ENCODE peak calls at places on chromosomes 11 and 22, in eight cellular contexts. One of them, this sample, is unnamed.

GRCh38 chr22:27207907-27208306 is 550.5 kb downstream of the MIAT start:
- DNase-seq in CD4-positive, alpha-beta T cell: no peak
- DNase-seq in stimulated activated naive B cell treated with anti-CD40 and anti-IgM and Interleukin-4, amounts not matched to agents 10 μg/mL and 1 μg/mL and 100 μg/mL, for 72 hours: no peak
- DNase-seq in activated T-cell treated with anti-CD3 and anti-CD28 coated beads, Interleukin-2, amount 50 U/mL, for 24 hours: no peak
- DNase-seq in RPMI8226: no peak
- DNase-seq in ACHN: no peak
- DNase-seq in small intestine: no peak
- DNase-seq in IMR-90: peak
- DNase-seq in this sample: no peak

GRCh38 chr11:132050577-132051180 is 680.3 kb downstream of the NTM start:
- DNase-seq in activated T-cell treated with anti-CD3 and anti-CD28 coated beads, Interleukin-2, amount 50 U/mL, for 24 hours: no peak
- DNase-seq in CD4-positive, alpha-beta T cell: no peak
- DNase-seq in IMR-90: peak
- DNase-seq in small intestine: no peak
- DNase-seq in RPMI8226: no peak
- DNase-seq in ACHN: no peak
- DNase-seq in stimulated activated naive B cell treated with anti-CD40 and anti-IgM and Interleukin-4, amounts not matched to agents 10 μg/mL and 1 μg/mL and 100 μg/mL, for 72 hours: no peak
- DNase-seq in this sample: no peak

GRCh38 chr11:103773537-103773936 is 262.9 kb upstream of the DDI1 start:
- DNase-seq in CD4-positive, alpha-beta T cell: no peak
- DNase-seq in stimulated activated naive B cell treated with anti-CD40 and anti-IgM and Interleukin-4, amounts not matched to agents 10 μg/mL and 1 μg/mL and 100 μg/mL, for 72 hours: no peak
- DNase-seq in activated T-cell treated with anti-CD3 and anti-CD28 coated beads, Interleukin-2, amount 50 U/mL, for 24 hours: no peak
- DNase-seq in RPMI8226: no peak
- DNase-seq in IMR-90: no peak
- DNase-seq in ACHN: no peak
- DNase-seq in small intestine: no peak
- DNase-seq in this sample: no peak

GRCh38 chr11:134639586-134640330 is 227.7 kb upstream of the B3GAT1 start:
- DNase-seq in activated T-cell treated with anti-CD3 and anti-CD28 coated beads, Interleukin-2, amount 50 U/mL, for 24 hours: no peak
- DNase-seq in stimulated activated naive B cell treated with anti-CD40 and anti-IgM and Interleukin-4, amounts not matched to agents 10 μg/mL and 1 μg/mL and 100 μg/mL, for 72 hours: no peak
- DNase-seq in IMR-90: no peak
- DNase-seq in CD4-positive, alpha-beta T cell: no peak
- DNase-seq in RPMI8226: no peak
- DNase-seq in ACHN: no peak
- DNase-seq in small intestine: peak
- DNase-seq in this sample: peak

GRCh38 chr11:85123752-85124231 is 503.4 kb downstream of the DLG2 start:
- DNase-seq in small intestine: no peak
- DNase-seq in stimulated activated naive B cell treated with anti-CD40 and anti-IgM and Interleukin-4, amounts not matched to agents 10 μg/mL and 1 μg/mL and 100 μg/mL, for 72 hours: peak
- DNase-seq in RPMI8226: peak
- DNase-seq in ACHN: no peak
- DNase-seq in CD4-positive, alpha-beta T cell: no peak
- DNase-seq in activated T-cell treated with anti-CD3 and anti-CD28 coated beads, Interleukin-2, amount 50 U/mL, for 24 hours: no peak
- DNase-seq in IMR-90: no peak
- DNase-seq in this sample: no peak

GRCh38 chr22:38843716-38844660 is at the start of gene NPTXR:
- DNase-seq in activated T-cell treated with anti-CD3 and anti-CD28 coated beads, Interleukin-2, amount 50 U/mL, for 24 hours: peak
- DNase-seq in CD4-positive, alpha-beta T cell: peak
- DNase-seq in ACHN: peak
- DNase-seq in small intestine: peak
- DNase-seq in stimulated activated naive B cell treated with anti-CD40 and anti-IgM and Interleukin-4, amounts not matched to agents 10 μg/mL and 1 μg/mL and 100 μg/mL, for 72 hours: no peak
- DNase-seq in IMR-90: peak
- DNase-seq in RPMI8226: peak
- DNase-seq in this sample: peak

GRCh38 chr11:636511-637332 is at the start of gene DRD4:
- DNase-seq in stimulated activated naive B cell treated with anti-CD40 and anti-IgM and Interleukin-4, amounts not matched to agents 10 μg/mL and 1 μg/mL and 100 μg/mL, for 72 hours: no peak
- DNase-seq in activated T-cell treated with anti-CD3 and anti-CD28 coated beads, Interleukin-2, amount 50 U/mL, for 24 hours: no peak
- DNase-seq in small intestine: no peak
- DNase-seq in CD4-positive, alpha-beta T cell: no peak
- DNase-seq in RPMI8226: no peak
- DNase-seq in IMR-90: peak
- DNase-seq in ACHN: no peak
- DNase-seq in this sample: no peak

GRCh38 chr11:128565881-128566280 is 21.5 kb downstream of the ETS1 start:
- DNase-seq in small intestine: peak
- DNase-seq in ACHN: no peak
- DNase-seq in IMR-90: no peak
- DNase-seq in activated T-cell treated with anti-CD3 and anti-CD28 coated beads, Interleukin-2, amount 50 U/mL, for 24 hours: no peak
- DNase-seq in RPMI8226: no peak
- DNase-seq in CD4-positive, alpha-beta T cell: no peak
- DNase-seq in stimulated activated naive B cell treated with anti-CD40 and anti-IgM and Interleukin-4, amounts not matched to agents 10 μg/mL and 1 μg/mL and 100 μg/mL, for 72 hours: no peak
- DNase-seq in this sample: peak

GRCh38 chr11:111836162-111836561 is 35.2 kb downstream of the ALG9 start:
- DNase-seq in RPMI8226: no peak
- DNase-seq in small intestine: no peak
- DNase-seq in ACHN: no peak
- DNase-seq in activated T-cell treated with anti-CD3 and anti-CD28 coated beads, Interleukin-2, amount 50 U/mL, for 24 hours: no peak
- DNase-seq in stimulated activated naive B cell treated with anti-CD40 and anti-IgM and Interleukin-4, amounts not matched to agents 10 μg/mL and 1 μg/mL and 100 μg/mL, for 72 hours: no peak
- DNase-seq in CD4-positive, alpha-beta T cell: no peak
- DNase-seq in IMR-90: no peak
- DNase-seq in this sample: no peak

GRCh38 chr11:17649261-17649660 is 70.1 kb upstream of the MYOD1 start:
- DNase-seq in activated T-cell treated with anti-CD3 and anti-CD28 coated beads, Interleukin-2, amount 50 U/mL, for 24 hours: no peak
- DNase-seq in stimulated activated naive B cell treated with anti-CD40 and anti-IgM and Interleukin-4, amounts not matched to agents 10 μg/mL and 1 μg/mL and 100 μg/mL, for 72 hours: no peak
- DNase-seq in RPMI8226: no peak
- DNase-seq in small intestine: no peak
- DNase-seq in CD4-positive, alpha-beta T cell: no peak
- DNase-seq in IMR-90: no peak
- DNase-seq in ACHN: no peak
- DNase-seq in this sample: no peak

GRCh38 chr22:24189249-24190158 is 8.2 kb downstream of the SUSD2 start:
- DNase-seq in RPMI8226: peak
- DNase-seq in stimulated activated naive B cell treated with anti-CD40 and anti-IgM and Interleukin-4, amounts not matched to agents 10 μg/mL and 1 μg/mL and 100 μg/mL, for 72 hours: peak
- DNase-seq in small intestine: peak
- DNase-seq in CD4-positive, alpha-beta T cell: peak
- DNase-seq in ACHN: peak
- DNase-seq in activated T-cell treated with anti-CD3 and anti-CD28 coated beads, Interleukin-2, amount 50 U/mL, for 24 hours: peak
- DNase-seq in IMR-90: peak
- DNase-seq in this sample: peak

GRCh38 chr11:45333506-45333971 is 47.4 kb upstream of the SYT13 start:
- DNase-seq in IMR-90: peak
- DNase-seq in stimulated activated naive B cell treated with anti-CD40 and anti-IgM and Interleukin-4, amounts not matched to agents 10 μg/mL and 1 μg/mL and 100 μg/mL, for 72 hours: no peak
- DNase-seq in RPMI8226: no peak
- DNase-seq in small intestine: peak
- DNase-seq in activated T-cell treated with anti-CD3 and anti-CD28 coated beads, Interleukin-2, amount 50 U/mL, for 24 hours: no peak
- DNase-seq in CD4-positive, alpha-beta T cell: no peak
- DNase-seq in ACHN: no peak
- DNase-seq in this sample: peak

GRCh38 chr11:63882555-63883242 is 34.3 kb downstream of the RCOR2 start:
- DNase-seq in CD4-positive, alpha-beta T cell: peak
- DNase-seq in RPMI8226: no peak
- DNase-seq in small intestine: no peak
- DNase-seq in activated T-cell treated with anti-CD3 and anti-CD28 coated beads, Interleukin-2, amount 50 U/mL, for 24 hours: no peak
- DNase-seq in ACHN: no peak
- DNase-seq in IMR-90: no peak
- DNase-seq in stimulated activated naive B cell treated with anti-CD40 and anti-IgM and Interleukin-4, amounts not matched to agents 10 μg/mL and 1 μg/mL and 100 μg/mL, for 72 hours: no peak
- DNase-seq in this sample: no peak

GRCh38 chr22:50485221-50486131 is 1.2 kb upstream of the MIOX start:
- DNase-seq in activated T-cell treated with anti-CD3 and anti-CD28 coated beads, Interleukin-2, amount 50 U/mL, for 24 hours: no peak
- DNase-seq in CD4-positive, alpha-beta T cell: no peak
- DNase-seq in ACHN: no peak
- DNase-seq in RPMI8226: no peak
- DNase-seq in stimulated activated naive B cell treated with anti-CD40 and anti-IgM and Interleukin-4, amounts not matched to agents 10 μg/mL and 1 μg/mL and 100 μg/mL, for 72 hours: no peak
- DNase-seq in small intestine: peak
- DNase-seq in IMR-90: no peak
- DNase-seq in this sample: no peak

This sample was measured in transverse colon.